ENCODE peak calls at places on chromosomes 4 and X, in ten cellular contexts. Q is right atrium auricular region; V is H1; N is aorta; X is CD4-positive, alpha-beta memory T cell; T is MM.1S; O is adrenal gland; Z is left lung; W is vagina; F is psoas muscle. B is an unnamed sample. For H3K4me1, the result is how much of the 10 kb centered on the place peaks cover.

GRCh38 chrX:18877472-18877871 is 106.4 kb downstream of the PHKA2 start:
- DNase-seq in Q (no peak), V (no peak), N (peak), X (no peak), T (no peak), O (no peak), Z (no peak), W (no peak), F (no peak), B (no peak)

GRCh38 chr4:39357002-39357401 is 9.2 kb downstream of the RFC1 start:
- DNase-seq in Q (no peak), V (no peak), N (no peak), X (no peak), T (peak), O (no peak), Z (no peak), W (no peak), F (no peak), B (no peak)

GRCh38 chrX:24982306-24982965 is 33.3 kb downstream of the ARX start:
- DNase-seq in Q (no peak), V (no peak), N (no peak), X (no peak), T (no peak), O (no peak), Z (no peak), W (no peak), F (no peak), B (no peak)

GRCh38 chr4:165631208-165631894 is 241.7 kb upstream of the TLL1 start:
- DNase-seq in Q (no peak), V (no peak), N (no peak), X (no peak), T (no peak), O (no peak), Z (no peak), W (no peak), F (no peak), B (no peak)

GRCh38 chrX:74534569-74535038 is 79.8 kb downstream of the RLIM start:
- DNase-seq in Q (no peak), V (no peak), N (no peak), X (no peak), T (no peak), O (no peak), Z (no peak), W (peak), F (no peak), B (no peak)

GRCh38 chr4:15498356-15498755 is 28.7 kb downstream of the CC2D2A start:
- DNase-seq in Q (no peak), V (no peak), N (no peak), X (no peak), T (no peak), O (no peak), Z (no peak), W (no peak), F (no peak), B (no peak)

GRCh38 chr4:183996868-183997267 is 91.8 kb downstream of the STOX2 start:
- DNase-seq in Q (no peak), V (no peak), N (no peak), X (no peak), T (no peak), O (no peak), Z (no peak), W (no peak), F (no peak), B (no peak)

GRCh38 chr4:11158971-11159370 is 269.7 kb downstream of the HS3ST1 start:
- DNase-seq in Q (no peak), V (no peak), N (no peak), X (no peak), T (no peak), O (no peak), Z (no peak), W (no peak), F (no peak), B (no peak)

GRCh38 chr4:91268913-91269312 is 1034.9 kb upstream of the GRID2 start:
- DNase-seq in Q (no peak), V (no peak), N (no peak), X (no peak), T (no peak), O (no peak), Z (no peak), W (no peak), F (no peak), B (no peak)

GRCh38 chr4:3065551-3065950 is 8.8 kb downstream of the HTT-AS start:
- DNase-seq in Q (no peak), V (no peak), N (no peak), X (no peak), T (no peak), O (no peak), Z (no peak), W (no peak), F (no peak), B (no peak)

GRCh38 chr4:98150092-98150761 is 7.0 kb upstream of the STPG2 start:
- DNase-seq in Q (no peak), V (no peak), N (no peak), X (no peak), T (no peak), O (no peak), Z (no peak), W (no peak), F (no peak), B (no peak)

GRCh38 chr4:150032541-150032940 is 45.7 kb upstream of the DCLK2 start:
- DNase-seq in Q (no peak), V (no peak), N (no peak), X (no peak), T (no peak), O (no peak), Z (no peak), W (no peak), F (no peak), B (no peak)

GRCh38 chr4:140463610-140464009 is 34.5 kb downstream of the MGAT4D start:
- DNase-seq in Q (no peak), V (no peak), N (no peak), X (no peak), T (no peak), O (no peak), Z (no peak), W (no peak), F (no peak), B (no peak)

GRCh38 chrX:46577116-46578005 is 3.8 kb downstream of the CHST7 start:
- DNase-seq in Q (no peak), V (no peak), N (no peak), X (no peak), T (no peak), O (no peak), Z (no peak), W (no peak), F (no peak), B (no peak)

GRCh38 chr4:137668885-137669284 is 136.6 kb upstream of the PCDH18 start:
- DNase-seq in Q (no peak), V (no peak), N (no peak), X (no peak), T (no peak), O (no peak), Z (no peak), W (no peak), F (no peak), B (no peak)

GRCh38 chr4:174437324-174437723 is 85.0 kb downstream of the HPGD start:
- DNase-seq in Q (no peak), V (no peak), N (no peak), X (no peak), T (no peak), O (no peak), Z (no peak), W (no peak), F (no peak), B (no peak)

GRCh38 chrX:45758319-45758718 is 557.6 kb upstream of the DIPK2B start:
- DNase-seq in Q (no peak), V (no peak), N (peak), X (peak), T (peak), O (no peak), Z (no peak), W (no peak), F (no peak), B (no peak)

GRCh38 chrX:7346021-7346420 is 198.1 kb upstream of the PUDP start:
- DNase-seq in Q (no peak), V (no peak), N (no peak), X (no peak), T (no peak), O (no peak), Z (no peak), W (no peak), F (no peak), B (no peak)

GRCh38 chr4:26094911-26095310 is 180.9 kb downstream of the SMIM20 start:
- DNase-seq in Q (no peak), V (no peak), N (no peak), X (no peak), T (no peak), O (no peak), Z (no peak), W (no peak), F (no peak), B (no peak)

GRCh38 chr4:142366821-142367220 is 479.3 kb downstream of the INPP4B start:
- DNase-seq in Q (no peak), V (no peak), N (no peak), X (no peak), T (no peak), O (no peak), Z (no peak), W (no peak), F (no peak), B (no peak)

GRCh38 chr4:116829187-116829586 is 256.2 kb downstream of the TRAM1L1 start:
- DNase-seq in Q (no peak), V (no peak), N (no peak), X (no peak), T (no peak), O (no peak), Z (no peak), W (no peak), F (no peak), B (no peak)

GRCh38 chr4:61505773-61506640 is 305.9 kb downstream of the ADGRL3 start:
- DNase-seq in Q (no peak), V (no peak), N (no peak), X (no peak), T (no peak), O (no peak), Z (no peak), W (no peak), F (no peak), B (no peak)
- H3K4me3 ChIP-seq in Q (no peak), V (no peak), N (no peak), X (no peak), T (no peak), O (no peak), Z (no peak), W (no peak), F (no peak), B (no peak)

GRCh38 chr4:168843635-168844034 is 166.4 kb downstream of the CBR4 start:
- DNase-seq in Q (no peak), V (no peak), N (no peak), X (no peak), T (no peak), O (no peak), Z (no peak), W (no peak), F (no peak), B (no peak)

GRCh38 chr4:168841682-168842019 is 168.4 kb downstream of the CBR4 start:
- DNase-seq in Q (no peak), V (no peak), N (no peak), X (no peak), T (no peak), O (no peak), Z (no peak), W (no peak), F (no peak), B (no peak)

GRCh38 chr4:168840988-168841681 is 168.9 kb downstream of the CBR4 start:
- DNase-seq in Q (no peak), V (no peak), N (no peak), X (no peak), T (no peak), O (peak), Z (no peak), W (no peak), F (no peak), B (no peak)

GRCh38 chr4:168840386-168840763 is 169.7 kb downstream of the CBR4 start:
- DNase-seq in Q (no peak), V (no peak), N (no peak), X (no peak), T (no peak), O (no peak), Z (no peak), W (no peak), F (no peak), B (no peak)

DNA sequence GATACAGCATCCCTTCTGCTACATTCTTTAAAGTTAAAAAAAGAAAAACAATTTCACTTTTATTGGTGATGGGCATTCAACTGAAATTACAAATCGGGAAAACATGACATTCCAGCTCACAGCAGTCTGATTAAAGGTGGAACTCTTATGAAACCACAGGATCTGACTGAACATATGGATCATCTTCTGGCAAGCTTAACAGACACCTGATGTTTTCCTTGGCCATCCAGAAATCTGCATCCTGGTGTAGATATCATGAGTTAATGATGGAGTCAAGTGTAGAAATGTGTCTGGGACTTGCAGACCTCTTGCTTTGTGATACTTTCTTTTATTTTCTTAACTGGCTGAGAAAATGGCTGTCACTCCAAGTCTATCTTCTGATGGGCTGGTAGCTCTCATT is 167.9 kb downstream of the CBR4 start:
- DNase-seq in Q (no peak), V (no peak), N (no peak), X (no peak), T (no peak), O (no peak), Z (no peak), W (no peak), F (no peak), B (no peak)
- H3K4me1 ChIP-seq in Q (half or more), V (under half), N (under half), X (under half), T (under half), O (under half), Z (under half), W (half or more), F (half or more), B (under half)

DNA sequence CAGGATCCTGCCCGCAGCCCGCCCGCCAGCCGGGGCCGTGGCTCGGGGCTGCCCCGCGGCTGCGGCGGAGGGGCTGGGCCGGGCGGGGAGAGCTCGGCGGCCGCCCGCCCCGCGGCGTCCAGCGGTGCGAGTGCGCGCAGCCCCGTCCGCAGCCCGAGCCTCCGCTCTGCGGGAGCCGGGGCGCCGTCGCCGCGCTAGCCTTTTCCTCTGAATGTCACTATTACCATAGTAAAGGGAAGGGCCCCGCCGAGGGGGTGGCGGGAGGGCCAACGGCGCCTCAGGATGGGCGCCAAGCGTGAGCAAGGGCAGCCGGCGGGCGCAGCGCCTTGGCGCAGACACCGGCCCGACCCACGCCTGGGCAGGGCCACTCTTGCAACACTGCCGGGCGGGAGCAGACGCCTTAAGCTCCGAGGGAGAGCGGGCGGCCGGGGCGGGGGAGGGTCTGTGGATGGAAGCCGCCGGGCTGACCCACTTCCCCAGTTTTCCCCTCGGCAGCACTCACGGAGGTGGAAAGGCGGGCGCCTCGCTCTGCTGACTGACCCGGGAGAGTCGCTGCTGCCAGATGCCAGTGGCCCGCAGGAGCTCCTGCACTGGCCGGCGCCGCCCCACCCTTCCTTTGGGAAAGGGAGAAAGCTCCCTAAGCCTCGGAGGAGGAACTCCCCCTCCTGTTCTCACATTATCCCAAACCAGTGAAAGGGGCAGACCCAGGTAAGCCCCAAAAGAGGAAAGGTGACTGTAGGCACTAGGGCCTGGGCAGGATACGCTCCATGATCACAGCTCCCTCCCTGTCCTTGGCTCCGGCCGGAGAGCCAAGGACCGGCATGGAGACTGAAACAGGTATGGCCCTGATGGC is 329.4 kb downstream of the HNRNPD start:
- DNase-seq in Q (peak), V (peak), N (peak), X (no peak), T (no peak), O (peak), Z (peak), W (no peak), F (peak), B (no peak)
- H3K4me3 ChIP-seq in Q (peak), V (peak), N (peak), X (no peak), T (no peak), O (no peak), Z (peak), W (peak), F (peak), B (no peak)

GRCh38 chr4:22439947-22440346 is 75.9 kb downstream of the ADGRA3 start:
- DNase-seq in Q (no peak), V (no peak), N (no peak), X (no peak), T (no peak), O (no peak), Z (no peak), W (no peak), F (no peak), B (no peak)
- H3K4me1 ChIP-seq in Q (under half), V (under half), N (under half), X (under half), T (under half), O (under half), Z (under half), W (under half), F (under half), B (under half)

GRCh38 chr4:104494822-104495559 is at the start of gene CXXC4:
- DNase-seq in Q (peak), V (peak), N (peak), X (peak), T (peak), O (peak), Z (peak), W (no peak), F (peak), B (peak)

GRCh38 chr4:104493071-104493831 is 1.4 kb downstream of the CXXC4 start:
- DNase-seq in Q (no peak), V (no peak), N (no peak), X (no peak), T (peak), O (no peak), Z (no peak), W (no peak), F (no peak), B (no peak)

GRCh38 chr4:104491396-104491821 is 3.3 kb downstream of the CXXC4 start:
- DNase-seq in Q (no peak), V (peak), N (peak), X (no peak), T (no peak), O (peak), Z (peak), W (no peak), F (peak), B (peak)

GRCh38 chr4:104491826-104492771 is 2.6 kb downstream of the CXXC4 start:
- DNase-seq in Q (no peak), V (peak), N (no peak), X (no peak), T (peak), O (no peak), Z (no peak), W (no peak), F (no peak), B (no peak)

GRCh38 chr4:104494161-104494560 is 533 bp downstream of the CXXC4 start:
- DNase-seq in Q (no peak), V (no peak), N (no peak), X (no peak), T (no peak), O (no peak), Z (no peak), W (no peak), F (no peak), B (no peak)
- H3K4me3 ChIP-seq in Q (peak), V (peak), N (peak), X (no peak), T (peak), O (no peak), Z (peak), W (peak), F (peak), B (no peak)

DNA sequence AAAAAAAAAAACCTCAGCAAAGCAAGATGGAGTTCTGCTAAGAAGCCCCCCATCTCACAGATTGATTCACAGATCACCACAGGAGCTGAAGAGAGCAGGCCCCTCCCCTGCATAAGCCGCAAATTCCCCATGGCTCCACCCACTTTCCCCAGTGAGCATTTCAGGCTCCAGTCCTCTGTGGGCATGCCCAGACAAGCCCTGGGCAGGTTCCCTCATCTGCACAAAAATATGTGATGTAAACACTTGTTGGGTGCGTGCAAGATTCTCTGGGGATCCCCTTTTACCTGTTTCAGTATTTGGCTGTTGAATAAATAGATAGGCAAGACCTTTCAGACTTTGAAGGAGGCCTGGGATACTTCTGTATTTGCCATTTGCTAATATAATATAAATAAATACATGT is 514.3 kb downstream of the PCDH7 start:
- DNase-seq in Q (no peak), V (no peak), N (no peak), X (no peak), T (peak), O (no peak), Z (no peak), W (no peak), F (no peak), B (no peak)
- H3K4me1 ChIP-seq in Q (under half), V (under half), N (under half), X (under half), T (under half), O (under half), Z (under half), W (under half), F (under half), B (under half)

DNA sequence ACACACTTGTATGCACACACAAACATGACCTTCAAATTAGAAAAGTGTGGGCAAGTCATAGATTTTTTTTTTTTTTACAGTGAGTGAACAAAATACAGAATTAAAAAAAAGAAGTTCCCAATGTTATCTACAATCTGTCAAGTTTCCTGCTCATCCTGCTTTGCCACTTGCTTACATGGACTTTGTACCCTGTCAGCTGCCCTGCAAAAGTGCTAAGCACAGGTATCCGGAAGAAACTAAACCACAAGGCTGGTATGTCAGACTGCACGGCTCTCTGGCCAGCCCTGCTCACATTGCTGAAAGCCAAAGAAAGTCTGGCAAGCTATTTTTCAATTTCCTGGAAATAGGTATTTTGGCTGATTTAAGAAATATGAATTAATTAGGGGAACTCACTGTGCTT is 38.9 kb upstream of the BCLAF3 start:
- DNase-seq in Q (no peak), V (no peak), N (no peak), X (no peak), T (peak), O (no peak), Z (no peak), W (no peak), F (no peak), B (no peak)
- H3K4me3 ChIP-seq in Q (no peak), V (no peak), N (no peak), X (no peak), T (no peak), O (no peak), Z (no peak), W (no peak), F (no peak), B (no peak)

GRCh38 chr4:176844448-176844847 is 51.7 kb upstream of the VEGFC start:
- DNase-seq in Q (no peak), V (no peak), N (no peak), X (no peak), T (no peak), O (no peak), Z (no peak), W (no peak), F (no peak), B (no peak)
- H3K4me1 ChIP-seq in Q (under half), V (under half), N (under half), X (under half), T (under half), O (under half), Z (under half), W (under half), F (under half), B (under half)

GRCh38 chrX:361231-362145 is 25.2 kb downstream of the PPP2R3B start:
- DNase-seq in Q (no peak), V (no peak), N (no peak), X (no peak), T (no peak), O (no peak), Z (no peak), W (no peak), F (no peak), B (no peak)

GRCh38 chrX:362937-363620 is 23.6 kb downstream of the PPP2R3B start:
- DNase-seq in Q (no peak), V (no peak), N (no peak), X (no peak), T (no peak), O (no peak), Z (no peak), W (no peak), F (no peak), B (no peak)

GRCh38 chrX:362351-362750 is 24.4 kb downstream of the PPP2R3B start:
- DNase-seq in Q (no peak), V (no peak), N (no peak), X (no peak), T (no peak), O (no peak), Z (no peak), W (no peak), F (no peak), B (no peak)

GRCh38 chrX:358651-359143 is 28.0 kb downstream of the PPP2R3B start:
- DNase-seq in Q (no peak), V (no peak), N (no peak), X (no peak), T (no peak), O (no peak), Z (no peak), W (no peak), F (peak), B (no peak)

GRCh38 chrX:360496-361150 is 26.1 kb downstream of the PPP2R3B start:
- DNase-seq in Q (no peak), V (no peak), N (peak), X (no peak), T (no peak), O (no peak), Z (no peak), W (no peak), F (no peak), B (no peak)
- H3K4me3 ChIP-seq in Q (no peak), V (no peak), N (no peak), X (no peak), T (no peak), O (no peak), Z (no peak), W (no peak), F (no peak), B (no peak)

B was measured in naive thymus-derived CD4-positive, alpha-beta T cell.